ENCODE peak calls at places on chromosomes 4 and X, in ten cellular contexts. One of them, this sample, is unnamed.

GRCh38 chr4:150582101-150582565 is at the start of gene MAB21L2:
- DNase-seq in CD4-positive, alpha-beta T cell: no peak
- DNase-seq in AG09309: no peak
- DNase-seq in A549: no peak
- DNase-seq in MCF 10A: no peak
- DNase-seq in cardiac fibroblast: no peak
- DNase-seq in natural killer cell: no peak
- DNase-seq in WERI-Rb-1: no peak
- DNase-seq in left lung: no peak
- DNase-seq in heart left ventricle: no peak
- DNase-seq in this sample: no peak

GRCh38 chrX:46686003-46686645 is 72.8 kb downstream of the SLC9A7 start:
- DNase-seq in A549: peak
- DNase-seq in WERI-Rb-1: peak
- DNase-seq in natural killer cell: no peak
- DNase-seq in MCF 10A: peak
- DNase-seq in AG09309: no peak
- DNase-seq in cardiac fibroblast: peak
- DNase-seq in heart left ventricle: no peak
- DNase-seq in CD4-positive, alpha-beta T cell: peak
- DNase-seq in left lung: no peak
- DNase-seq in this sample: peak

GRCh38 chr4:138259801-138260200 is 17.7 kb upstream of the SLC7A11 start:
- DNase-seq in natural killer cell: no peak
- DNase-seq in WERI-Rb-1: no peak
- DNase-seq in heart left ventricle: no peak
- DNase-seq in cardiac fibroblast: peak
- DNase-seq in A549: no peak
- DNase-seq in MCF 10A: peak
- DNase-seq in AG09309: no peak
- DNase-seq in CD4-positive, alpha-beta T cell: no peak
- DNase-seq in left lung: no peak
- DNase-seq in this sample: no peak

GRCh38 chr4:56655209-56655626 is 25.9 kb downstream of the HOPX start:
- DNase-seq in A549: no peak
- DNase-seq in MCF 10A: no peak
- DNase-seq in natural killer cell: no peak
- DNase-seq in WERI-Rb-1: no peak
- DNase-seq in left lung: no peak
- DNase-seq in cardiac fibroblast: no peak
- DNase-seq in AG09309: no peak
- DNase-seq in CD4-positive, alpha-beta T cell: no peak
- DNase-seq in heart left ventricle: peak
- DNase-seq in this sample: no peak

GRCh38 chrX:37896491-37896890 is 49.1 kb upstream of the DYNLT3 start:
- DNase-seq in heart left ventricle: no peak
- DNase-seq in left lung: no peak
- DNase-seq in CD4-positive, alpha-beta T cell: no peak
- DNase-seq in WERI-Rb-1: no peak
- DNase-seq in cardiac fibroblast: no peak
- DNase-seq in A549: no peak
- DNase-seq in MCF 10A: no peak
- DNase-seq in AG09309: no peak
- DNase-seq in natural killer cell: no peak
- DNase-seq in this sample: no peak

GRCh38 chrX:119502727-119503483 is 34.7 kb downstream of the SLC25A5 start:
- DNase-seq in MCF 10A: peak
- DNase-seq in left lung: peak
- DNase-seq in heart left ventricle: no peak
- DNase-seq in A549: peak
- DNase-seq in AG09309: no peak
- DNase-seq in cardiac fibroblast: peak
- DNase-seq in WERI-Rb-1: no peak
- DNase-seq in natural killer cell: no peak
- DNase-seq in CD4-positive, alpha-beta T cell: peak
- DNase-seq in this sample: no peak

GRCh38 chrX:47723689-47724088 is 64.7 kb upstream of the UXT start:
- DNase-seq in natural killer cell: no peak
- DNase-seq in AG09309: no peak
- DNase-seq in CD4-positive, alpha-beta T cell: no peak
- DNase-seq in WERI-Rb-1: peak
- DNase-seq in heart left ventricle: no peak
- DNase-seq in MCF 10A: no peak
- DNase-seq in cardiac fibroblast: no peak
- DNase-seq in A549: peak
- DNase-seq in left lung: no peak
- DNase-seq in this sample: no peak

GRCh38 chr4:63578383-63578782 is 830.9 kb downstream of the TECRL start:
- DNase-seq in left lung: no peak
- DNase-seq in MCF 10A: no peak
- DNase-seq in WERI-Rb-1: no peak
- DNase-seq in AG09309: no peak
- DNase-seq in natural killer cell: no peak
- DNase-seq in cardiac fibroblast: no peak
- DNase-seq in heart left ventricle: no peak
- DNase-seq in A549: peak
- DNase-seq in CD4-positive, alpha-beta T cell: no peak
- DNase-seq in this sample: no peak

GRCh38 chrX:107880054-107880610 is 54.5 kb downstream of the MID2 start:
- DNase-seq in cardiac fibroblast: no peak
- DNase-seq in heart left ventricle: no peak
- DNase-seq in natural killer cell: no peak
- DNase-seq in A549: no peak
- DNase-seq in WERI-Rb-1: no peak
- DNase-seq in CD4-positive, alpha-beta T cell: no peak
- DNase-seq in AG09309: no peak
- DNase-seq in MCF 10A: peak
- DNase-seq in left lung: no peak
- DNase-seq in this sample: no peak

GRCh38 chr4:80538276-80538926 is 202.9 kb downstream of the CFAP299 start:
- DNase-seq in left lung: no peak
- DNase-seq in MCF 10A: peak
- DNase-seq in CD4-positive, alpha-beta T cell: no peak
- DNase-seq in A549: no peak
- DNase-seq in AG09309: no peak
- DNase-seq in natural killer cell: no peak
- DNase-seq in WERI-Rb-1: no peak
- DNase-seq in heart left ventricle: no peak
- DNase-seq in cardiac fibroblast: no peak
- DNase-seq in this sample: no peak

DNA sequence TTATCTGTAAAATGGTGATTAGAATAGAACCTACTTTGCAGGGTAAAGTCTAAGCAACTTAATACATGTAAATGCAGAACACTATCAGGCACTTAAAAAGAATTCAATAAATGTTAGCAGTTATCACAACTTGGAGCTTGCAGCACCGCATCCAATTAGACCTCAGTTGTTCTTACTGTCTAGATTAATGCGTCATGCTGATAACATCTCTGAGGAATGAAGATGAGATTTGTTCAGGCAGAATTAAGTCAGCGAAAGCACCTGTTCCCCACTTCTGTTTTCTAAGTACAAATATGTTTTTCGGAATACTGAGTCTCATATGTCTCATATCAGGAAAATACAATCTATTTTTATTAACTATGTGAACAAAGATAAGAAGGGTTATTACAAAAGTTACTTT is 58.7 kb downstream of the TMA16 start:
- DNase-seq in left lung: no peak
- DNase-seq in cardiac fibroblast: no peak
- DNase-seq in natural killer cell: no peak
- DNase-seq in AG09309: no peak
- DNase-seq in WERI-Rb-1: no peak
- DNase-seq in A549: no peak
- DNase-seq in CD4-positive, alpha-beta T cell: no peak
- DNase-seq in MCF 10A: no peak
- DNase-seq in heart left ventricle: no peak
- DNase-seq in this sample: no peak
- TF ChIP-seq CTCF in left lung: no peak
- TF ChIP-seq CTCF in cardiac fibroblast: no peak
- TF ChIP-seq CTCF in natural killer cell: no peak
- TF ChIP-seq CTCF in AG09309: no peak
- TF ChIP-seq CTCF in WERI-Rb-1: no peak
- TF ChIP-seq CTCF in A549: no peak
- TF ChIP-seq CTCF in CD4-positive, alpha-beta T cell: no peak
- TF ChIP-seq CTCF in MCF 10A: no peak
- TF ChIP-seq CTCF in heart left ventricle: no peak
- TF ChIP-seq CTCF in this sample: no peak

GRCh38 chrX:17944833-17945497 is 83.9 kb upstream of the RAI2 start:
- DNase-seq in AG09309: no peak
- DNase-seq in natural killer cell: no peak
- DNase-seq in MCF 10A: peak
- DNase-seq in heart left ventricle: no peak
- DNase-seq in cardiac fibroblast: no peak
- DNase-seq in A549: peak
- DNase-seq in WERI-Rb-1: peak
- DNase-seq in left lung: no peak
- DNase-seq in CD4-positive, alpha-beta T cell: no peak
- DNase-seq in this sample: no peak
- TF ChIP-seq CTCF in AG09309: peak
- TF ChIP-seq CTCF in natural killer cell: no peak
- TF ChIP-seq CTCF in MCF 10A: peak
- TF ChIP-seq CTCF in heart left ventricle: no peak
- TF ChIP-seq CTCF in cardiac fibroblast: peak
- TF ChIP-seq CTCF in A549: peak
- TF ChIP-seq CTCF in WERI-Rb-1: peak
- TF ChIP-seq CTCF in left lung: peak
- TF ChIP-seq CTCF in CD4-positive, alpha-beta T cell: peak
- TF ChIP-seq CTCF in this sample: peak

GRCh38 chr4:129140521-129140920 is 44.6 kb downstream of the C4orf33 start:
- DNase-seq in left lung: no peak
- DNase-seq in MCF 10A: no peak
- DNase-seq in natural killer cell: no peak
- DNase-seq in A549: no peak
- DNase-seq in cardiac fibroblast: peak
- DNase-seq in CD4-positive, alpha-beta T cell: no peak
- DNase-seq in AG09309: no peak
- DNase-seq in heart left ventricle: no peak
- DNase-seq in WERI-Rb-1: no peak
- DNase-seq in this sample: no peak
- TF ChIP-seq CTCF in left lung: no peak
- TF ChIP-seq CTCF in MCF 10A: no peak
- TF ChIP-seq CTCF in natural killer cell: no peak
- TF ChIP-seq CTCF in A549: no peak
- TF ChIP-seq CTCF in cardiac fibroblast: peak
- TF ChIP-seq CTCF in CD4-positive, alpha-beta T cell: no peak
- TF ChIP-seq CTCF in AG09309: no peak
- TF ChIP-seq CTCF in heart left ventricle: no peak
- TF ChIP-seq CTCF in WERI-Rb-1: no peak
- TF ChIP-seq CTCF in this sample: no peak

GRCh38 chr4:6873291-6873690 is 36.3 kb upstream of the TBC1D14 start:
- DNase-seq in cardiac fibroblast: peak
- DNase-seq in A549: peak
- DNase-seq in heart left ventricle: no peak
- DNase-seq in CD4-positive, alpha-beta T cell: no peak
- DNase-seq in left lung: no peak
- DNase-seq in MCF 10A: peak
- DNase-seq in WERI-Rb-1: no peak
- DNase-seq in AG09309: no peak
- DNase-seq in natural killer cell: no peak
- DNase-seq in this sample: no peak
- TF ChIP-seq CTCF in cardiac fibroblast: no peak
- TF ChIP-seq CTCF in A549: no peak
- TF ChIP-seq CTCF in heart left ventricle: no peak
- TF ChIP-seq CTCF in CD4-positive, alpha-beta T cell: no peak
- TF ChIP-seq CTCF in left lung: no peak
- TF ChIP-seq CTCF in MCF 10A: no peak
- TF ChIP-seq CTCF in WERI-Rb-1: no peak
- TF ChIP-seq CTCF in AG09309: peak
- TF ChIP-seq CTCF in natural killer cell: no peak
- TF ChIP-seq CTCF in this sample: no peak

GRCh38 chrX:43962636-43963035 is 10.6 kb downstream of the NDP start:
- DNase-seq in heart left ventricle: no peak
- DNase-seq in natural killer cell: no peak
- DNase-seq in AG09309: no peak
- DNase-seq in CD4-positive, alpha-beta T cell: no peak
- DNase-seq in MCF 10A: no peak
- DNase-seq in WERI-Rb-1: no peak
- DNase-seq in left lung: no peak
- DNase-seq in A549: no peak
- DNase-seq in cardiac fibroblast: no peak
- DNase-seq in this sample: no peak

GRCh38 chrX:43958529-43958928 is 14.7 kb downstream of the NDP start:
- DNase-seq in cardiac fibroblast: peak
- DNase-seq in MCF 10A: peak
- DNase-seq in natural killer cell: no peak
- DNase-seq in CD4-positive, alpha-beta T cell: no peak
- DNase-seq in heart left ventricle: no peak
- DNase-seq in AG09309: peak
- DNase-seq in A549: peak
- DNase-seq in WERI-Rb-1: peak
- DNase-seq in left lung: no peak
- DNase-seq in this sample: peak

GRCh38 chrX:43964936-43965335 is 8.3 kb downstream of the NDP start:
- DNase-seq in heart left ventricle: no peak
- DNase-seq in left lung: no peak
- DNase-seq in cardiac fibroblast: no peak
- DNase-seq in WERI-Rb-1: no peak
- DNase-seq in MCF 10A: no peak
- DNase-seq in AG09309: no peak
- DNase-seq in CD4-positive, alpha-beta T cell: no peak
- DNase-seq in natural killer cell: no peak
- DNase-seq in A549: no peak
- DNase-seq in this sample: no peak

GRCh38 chrX:43963726-43964125 is 9.5 kb downstream of the NDP start:
- DNase-seq in heart left ventricle: no peak
- DNase-seq in natural killer cell: no peak
- DNase-seq in CD4-positive, alpha-beta T cell: no peak
- DNase-seq in AG09309: no peak
- DNase-seq in cardiac fibroblast: no peak
- DNase-seq in left lung: no peak
- DNase-seq in A549: no peak
- DNase-seq in WERI-Rb-1: no peak
- DNase-seq in MCF 10A: no peak
- DNase-seq in this sample: no peak

DNA sequence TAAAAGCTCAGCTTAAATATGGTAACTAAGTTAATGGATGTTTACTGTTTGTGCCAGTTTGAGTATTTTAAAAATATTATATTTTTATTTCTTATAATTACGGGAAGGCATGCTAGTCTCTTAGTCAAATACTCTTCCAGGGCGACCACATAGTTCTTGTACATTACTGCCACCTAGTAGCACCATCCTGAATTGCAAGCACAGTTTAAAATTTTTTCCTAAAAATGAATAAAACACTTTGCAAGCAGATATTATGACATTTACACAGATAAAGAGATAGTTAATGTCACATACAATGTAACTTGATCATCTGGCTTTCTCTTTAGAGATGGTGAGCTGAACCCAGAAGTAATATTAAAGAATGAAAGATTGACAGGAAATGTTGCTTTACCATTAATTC is 11.5 kb downstream of the NDP start:
- DNase-seq in heart left ventricle: no peak
- DNase-seq in cardiac fibroblast: no peak
- DNase-seq in AG09309: no peak
- DNase-seq in A549: peak
- DNase-seq in CD4-positive, alpha-beta T cell: no peak
- DNase-seq in WERI-Rb-1: no peak
- DNase-seq in natural killer cell: no peak
- DNase-seq in MCF 10A: peak
- DNase-seq in left lung: no peak
- DNase-seq in this sample: no peak
- TF ChIP-seq CTCF in heart left ventricle: no peak
- TF ChIP-seq CTCF in cardiac fibroblast: peak
- TF ChIP-seq CTCF in AG09309: peak
- TF ChIP-seq CTCF in A549: peak
- TF ChIP-seq CTCF in CD4-positive, alpha-beta T cell: no peak
- TF ChIP-seq CTCF in WERI-Rb-1: no peak
- TF ChIP-seq CTCF in natural killer cell: no peak
- TF ChIP-seq CTCF in MCF 10A: peak
- TF ChIP-seq CTCF in left lung: no peak
- TF ChIP-seq CTCF in this sample: peak